ENCODE peak calls at places on chromosomes 16 and 17, in eight cellular contexts. A is GM03348; X is activated B cell treated with CpG ODN at 0.5 μM for 24 hours; R is sciatic nerve; T is T-helper 1 cell; H is EL; C is thoracic aorta; S is activated naive CD4-positive, alpha-beta T cell treated with Interleukin-2 at 50 U/mL for 16 hours. B is an unnamed sample.

GRCh38 chr17:62963296-62963695 is 2.7 kb upstream of the TANC2 start:
- DNase-seq in S (no peak), H (peak), A (peak), T (no peak), C (peak), R (no peak), X (no peak), B (no peak)

GRCh38 chr17:83125515-83126274 is 46.3 kb downstream of the METRNL start:
- DNase-seq in C (no peak), H (no peak), R (peak), A (peak), T (peak), S (no peak), X (no peak), B (peak)

GRCh38 chr17:75733471-75733870 is 12.2 kb downstream of the ITGB4 start:
- DNase-seq in X (no peak), T (no peak), A (no peak), R (no peak), H (no peak), C (no peak), S (no peak), B (no peak)

GRCh38 chr17:32523017-32523680 is 36.4 kb downstream of the CDK5R1 start:
- DNase-seq in S (peak), H (no peak), C (no peak), T (peak), R (no peak), A (no peak), X (no peak), B (peak)

GRCh38 chr16:69083306-69083941 is 22.0 kb upstream of the HAS3 start:
- DNase-seq in H (no peak), R (no peak), T (no peak), C (no peak), X (no peak), S (no peak), A (no peak), B (no peak)

GRCh38 chr17:77546772-77547201 is 406.0 kb downstream of the SEC14L1 start:
- DNase-seq in T (no peak), R (no peak), H (no peak), X (no peak), C (no peak), A (no peak), S (no peak), B (no peak)

GRCh38 chr17:235831-236640 is 54.6 kb upstream of the DOC2B start:
- DNase-seq in C (no peak), X (no peak), H (no peak), S (no peak), T (no peak), R (peak), A (no peak), B (no peak)

GRCh38 chr17:16272111-16272510 is 55.1 kb downstream of the PIGL start:
- DNase-seq in T (no peak), A (no peak), R (no peak), S (no peak), X (no peak), H (no peak), C (no peak), B (no peak)

GRCh38 chr17:48499248-48499647 is 31.6 kb downstream of the HOXB1 start:
- DNase-seq in C (no peak), H (no peak), T (no peak), A (no peak), X (no peak), S (no peak), R (no peak), B (no peak)

GRCh38 chr17:21535686-21536085 is 156.6 kb upstream of the KCNJ18 start:
- DNase-seq in H (no peak), A (no peak), S (no peak), T (no peak), C (no peak), X (no peak), R (no peak), B (no peak)